ENCODE peak calls at places on chromosomes 11 and 22, in eight cellular contexts. One of them, this sample, is unnamed.

GRCh38 chr11:78884761-78885160 is 310.1 kb upstream of the NARS2 start:
- DNase-seq in H1: no peak
- DNase-seq in GM23338: no peak
- DNase-seq in K562: no peak
- DNase-seq in fibroblast of lung: no peak
- DNase-seq in GM23248: no peak
- DNase-seq in DND-41: no peak
- DNase-seq in A673: no peak
- DNase-seq in this sample: no peak

GRCh38 chr11:64759722-64760719 is at the start of gene PYGM:
- DNase-seq in H1: peak; percentile 77
- DNase-seq in GM23338: peak; percentile 86
- DNase-seq in K562: peak; percentile 44
- DNase-seq in fibroblast of lung: peak; percentile 60
- DNase-seq in GM23248: no peak
- DNase-seq in DND-41: no peak
- DNase-seq in A673: no peak
- DNase-seq in this sample: no peak

GRCh38 chr22:35593885-35594470 is 23.2 kb downstream of the MB start:
- DNase-seq in H1: no peak
- DNase-seq in GM23338: no peak
- DNase-seq in K562: no peak
- DNase-seq in fibroblast of lung: no peak
- DNase-seq in GM23248: no peak
- DNase-seq in DND-41: no peak
- DNase-seq in A673: no peak
- DNase-seq in this sample: no peak

GRCh38 chr11:107752954-107753822 is 41.3 kb upstream of the SLN start:
- DNase-seq in H1: no peak
- DNase-seq in GM23338: no peak
- DNase-seq in K562: no peak
- DNase-seq in fibroblast of lung: no peak
- DNase-seq in GM23248: peak; percentile 38
- DNase-seq in DND-41: no peak
- DNase-seq in A673: no peak
- DNase-seq in this sample: no peak

GRCh38 chr11:457071-457760 is 7.1 kb downstream of the PTDSS2 start:
- DNase-seq in H1: no peak
- DNase-seq in GM23338: no peak
- DNase-seq in K562: no peak
- DNase-seq in fibroblast of lung: no peak
- DNase-seq in GM23248: no peak
- DNase-seq in DND-41: no peak
- DNase-seq in A673: no peak
- DNase-seq in this sample: no peak

GRCh38 chr11:9138612-9139579 is 47.5 kb upstream of the SCUBE2 start:
- DNase-seq in H1: no peak
- DNase-seq in GM23338: no peak
- DNase-seq in K562: no peak
- DNase-seq in fibroblast of lung: peak; percentile 83
- DNase-seq in GM23248: peak; percentile 93
- DNase-seq in DND-41: peak; percentile 21
- DNase-seq in A673: peak; percentile 78
- DNase-seq in this sample: peak; percentile 81

GRCh38 chr11:6489338-6489737 is 7.7 kb upstream of the DNHD1 start:
- DNase-seq in H1: no peak
- DNase-seq in GM23338: no peak
- DNase-seq in K562: no peak
- DNase-seq in fibroblast of lung: no peak
- DNase-seq in GM23248: no peak
- DNase-seq in DND-41: no peak
- DNase-seq in A673: no peak
- DNase-seq in this sample: no peak

GRCh38 chr11:130262424-130262823 is 52.3 kb downstream of the ZBTB44 start:
- DNase-seq in H1: no peak
- DNase-seq in GM23338: no peak
- DNase-seq in K562: no peak
- DNase-seq in fibroblast of lung: no peak
- DNase-seq in GM23248: no peak
- DNase-seq in DND-41: no peak
- DNase-seq in A673: no peak
- DNase-seq in this sample: no peak

GRCh38 chr22:46107089-46107664 is 43.1 kb upstream of the PPARA start:
- DNase-seq in H1: no peak
- DNase-seq in GM23338: no peak
- DNase-seq in K562: no peak
- DNase-seq in fibroblast of lung: no peak
- DNase-seq in GM23248: peak; percentile 44
- DNase-seq in DND-41: no peak
- DNase-seq in A673: no peak
- DNase-seq in this sample: no peak

DNA sequence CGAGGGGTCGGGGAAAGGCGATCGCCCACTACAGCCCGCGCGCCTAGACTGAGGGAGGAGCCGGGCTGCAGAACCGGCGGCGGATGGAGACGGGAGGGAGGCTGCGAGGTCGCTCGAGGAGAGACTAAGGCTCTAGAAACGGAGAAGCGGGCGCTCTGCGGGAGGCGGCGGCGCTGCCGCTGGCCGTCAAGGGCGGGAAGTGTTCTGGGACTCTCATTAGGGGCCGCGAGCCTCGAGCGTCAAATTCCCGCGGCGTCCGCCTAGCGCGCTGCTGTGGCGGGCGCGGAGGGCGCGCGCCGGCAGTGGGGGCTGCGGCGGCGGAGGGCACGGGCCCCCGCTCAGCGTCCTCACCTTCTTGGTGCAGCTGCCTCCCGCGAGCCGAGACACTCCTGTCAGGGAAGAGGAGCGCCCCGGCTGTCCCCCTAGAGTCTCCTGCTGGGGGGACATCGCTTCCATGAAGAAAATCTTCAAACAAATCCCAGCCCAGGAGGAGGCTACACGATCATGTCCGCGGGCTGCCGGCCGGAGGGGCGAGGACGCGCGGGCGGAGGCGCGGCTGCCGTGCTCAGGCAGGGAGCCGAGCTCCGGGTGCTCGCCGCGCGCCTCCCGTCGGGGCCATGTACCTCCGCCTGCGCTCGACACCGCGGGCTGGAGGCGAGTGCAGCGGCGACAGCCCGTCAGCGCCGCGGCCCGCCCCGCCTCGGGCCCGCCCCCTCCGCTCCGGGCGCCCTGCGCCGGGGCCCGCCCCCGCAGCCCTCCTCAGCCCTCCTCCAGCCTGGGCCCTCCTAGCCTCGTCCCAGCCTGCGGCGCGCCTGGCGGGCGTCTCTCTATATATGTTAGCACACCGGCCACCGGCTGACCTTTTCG is at the start of gene ARHGAP20:
- DNase-seq in H1: no peak
- DNase-seq in GM23338: peak; percentile 81
- DNase-seq in K562: peak; percentile 66
- DNase-seq in fibroblast of lung: peak; percentile 64
- DNase-seq in GM23248: peak; percentile 87
- DNase-seq in DND-41: no peak
- DNase-seq in A673: peak; percentile 91
- DNase-seq in this sample: no peak
- TF ChIP-seq EZH2 in H1: no peak
- TF ChIP-seq EZH2 in GM23338: peak; percentile 39
- TF ChIP-seq EZH2 in K562: no peak
- TF ChIP-seq EZH2 in fibroblast of lung: no peak
- TF ChIP-seq EZH2 in GM23248: no peak
- TF ChIP-seq EZH2 in DND-41: no peak
- TF ChIP-seq EZH2 in A673: no peak
- TF ChIP-seq EZH2 in this sample: peak; percentile 92

DNA sequence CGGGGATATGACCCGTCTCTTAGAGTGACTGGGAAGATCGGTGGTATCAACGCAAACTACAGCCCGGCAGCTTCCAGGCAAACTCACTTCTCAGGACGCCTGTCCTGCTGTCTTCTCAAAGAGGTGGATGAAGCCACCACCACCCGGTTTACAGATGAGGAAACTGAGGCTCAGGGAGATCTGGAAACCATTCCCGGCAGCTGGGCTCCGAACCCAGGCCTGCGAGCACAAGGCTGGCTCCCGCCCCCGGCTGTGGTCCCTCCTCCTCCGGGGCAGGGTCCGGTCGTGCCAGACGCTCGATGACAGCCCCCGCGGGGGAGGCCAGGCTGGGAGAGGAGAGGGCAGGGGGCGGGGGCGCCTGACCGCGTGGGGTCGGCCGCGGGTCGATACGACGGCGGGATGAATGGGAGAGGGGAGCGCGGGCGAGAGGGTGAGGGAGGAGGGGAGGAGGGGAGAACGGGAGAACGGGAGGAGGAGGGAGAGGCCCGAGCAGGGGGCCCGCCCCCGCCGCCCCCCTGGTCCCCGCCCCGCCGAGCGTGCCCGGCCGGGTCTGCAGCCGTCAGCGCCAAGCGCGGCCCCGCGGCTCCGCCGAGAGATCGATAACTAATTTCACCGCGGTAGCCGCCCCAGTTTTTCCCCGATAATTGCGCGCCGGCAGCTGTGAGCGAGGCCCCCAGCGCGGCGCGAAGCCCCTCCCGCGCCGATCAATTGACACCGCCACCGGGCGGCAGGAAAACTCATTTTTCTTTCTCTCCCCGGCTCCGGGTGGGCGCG is 14.0 kb downstream of the IGLL1 start:
- DNase-seq in H1: no peak
- DNase-seq in GM23338: peak; percentile 35
- DNase-seq in K562: peak; percentile 61
- DNase-seq in fibroblast of lung: no peak
- DNase-seq in GM23248: no peak
- DNase-seq in DND-41: peak; percentile 59
- DNase-seq in A673: no peak
- DNase-seq in this sample: no peak
- TF ChIP-seq EZH2 in H1: peak; percentile 55
- TF ChIP-seq EZH2 in GM23338: no peak
- TF ChIP-seq EZH2 in K562: no peak
- TF ChIP-seq EZH2 in fibroblast of lung: peak; percentile 86
- TF ChIP-seq EZH2 in GM23248: peak; percentile 84
- TF ChIP-seq EZH2 in DND-41: peak; percentile 95
- TF ChIP-seq EZH2 in A673: no peak
- TF ChIP-seq EZH2 in this sample: peak; percentile 85

GRCh38 chr11:87739766-87740165 is 435.5 kb downstream of the RAB38 start:
- DNase-seq in H1: no peak
- DNase-seq in GM23338: no peak
- DNase-seq in K562: no peak
- DNase-seq in fibroblast of lung: no peak
- DNase-seq in GM23248: peak; percentile 48
- DNase-seq in DND-41: no peak
- DNase-seq in A673: no peak
- DNase-seq in this sample: no peak

GRCh38 chr11:87743002-87743401 is 432.2 kb downstream of the RAB38 start:
- DNase-seq in H1: no peak
- DNase-seq in GM23338: peak; percentile 59
- DNase-seq in K562: no peak
- DNase-seq in fibroblast of lung: no peak
- DNase-seq in GM23248: no peak
- DNase-seq in DND-41: no peak
- DNase-seq in A673: peak; percentile 60
- DNase-seq in this sample: no peak

GRCh38 chr11:87740968-87741367 is 434.3 kb downstream of the RAB38 start:
- DNase-seq in H1: no peak
- DNase-seq in GM23338: no peak
- DNase-seq in K562: no peak
- DNase-seq in fibroblast of lung: no peak
- DNase-seq in GM23248: no peak
- DNase-seq in DND-41: no peak
- DNase-seq in A673: no peak
- DNase-seq in this sample: no peak

GRCh38 chr11:87736928-87737327 is 438.3 kb downstream of the RAB38 start:
- DNase-seq in H1: no peak
- DNase-seq in GM23338: no peak
- DNase-seq in K562: no peak
- DNase-seq in fibroblast of lung: no peak
- DNase-seq in GM23248: no peak
- DNase-seq in DND-41: no peak
- DNase-seq in A673: no peak
- DNase-seq in this sample: no peak

GRCh38 chr11:87740513-87740912 is 434.7 kb downstream of the RAB38 start:
- DNase-seq in H1: no peak
- DNase-seq in GM23338: no peak
- DNase-seq in K562: no peak
- DNase-seq in fibroblast of lung: no peak
- DNase-seq in GM23248: no peak
- DNase-seq in DND-41: no peak
- DNase-seq in A673: no peak
- DNase-seq in this sample: no peak
- TF ChIP-seq EZH2 in H1: no peak
- TF ChIP-seq EZH2 in GM23338: no peak
- TF ChIP-seq EZH2 in K562: no peak
- TF ChIP-seq EZH2 in fibroblast of lung: no peak
- TF ChIP-seq EZH2 in GM23248: no peak
- TF ChIP-seq EZH2 in DND-41: no peak
- TF ChIP-seq EZH2 in A673: no peak
- TF ChIP-seq EZH2 in this sample: no peak

GRCh38 chr22:31754813-31755212 is 994 bp downstream of the DEPDC5 start:
- DNase-seq in H1: no peak
- DNase-seq in GM23338: no peak
- DNase-seq in K562: no peak
- DNase-seq in fibroblast of lung: no peak
- DNase-seq in GM23248: no peak
- DNase-seq in DND-41: no peak
- DNase-seq in A673: no peak
- DNase-seq in this sample: no peak

GRCh38 chr22:31752096-31752847 is 1.5 kb upstream of the DEPDC5 start:
- DNase-seq in H1: no peak
- DNase-seq in GM23338: no peak
- DNase-seq in K562: no peak
- DNase-seq in fibroblast of lung: no peak
- DNase-seq in GM23248: no peak
- DNase-seq in DND-41: no peak
- DNase-seq in A673: no peak
- DNase-seq in this sample: no peak

GRCh38 chr22:31750365-31751284 is 693 bp upstream of the PRR14L start:
- DNase-seq in H1: no peak
- DNase-seq in GM23338: no peak
- DNase-seq in K562: no peak
- DNase-seq in fibroblast of lung: no peak
- DNase-seq in GM23248: no peak
- DNase-seq in DND-41: no peak
- DNase-seq in A673: no peak
- DNase-seq in this sample: no peak

GRCh38 chr22:31753634-31754471 is at the start of gene DEPDC5:
- DNase-seq in H1: peak; percentile 80
- DNase-seq in GM23338: peak; percentile 98
- DNase-seq in K562: peak; percentile 89
- DNase-seq in fibroblast of lung: peak; percentile 91
- DNase-seq in GM23248: peak; percentile 96
- DNase-seq in DND-41: peak; percentile 96
- DNase-seq in A673: peak; percentile 97
- DNase-seq in this sample: peak; percentile 64

DNA sequence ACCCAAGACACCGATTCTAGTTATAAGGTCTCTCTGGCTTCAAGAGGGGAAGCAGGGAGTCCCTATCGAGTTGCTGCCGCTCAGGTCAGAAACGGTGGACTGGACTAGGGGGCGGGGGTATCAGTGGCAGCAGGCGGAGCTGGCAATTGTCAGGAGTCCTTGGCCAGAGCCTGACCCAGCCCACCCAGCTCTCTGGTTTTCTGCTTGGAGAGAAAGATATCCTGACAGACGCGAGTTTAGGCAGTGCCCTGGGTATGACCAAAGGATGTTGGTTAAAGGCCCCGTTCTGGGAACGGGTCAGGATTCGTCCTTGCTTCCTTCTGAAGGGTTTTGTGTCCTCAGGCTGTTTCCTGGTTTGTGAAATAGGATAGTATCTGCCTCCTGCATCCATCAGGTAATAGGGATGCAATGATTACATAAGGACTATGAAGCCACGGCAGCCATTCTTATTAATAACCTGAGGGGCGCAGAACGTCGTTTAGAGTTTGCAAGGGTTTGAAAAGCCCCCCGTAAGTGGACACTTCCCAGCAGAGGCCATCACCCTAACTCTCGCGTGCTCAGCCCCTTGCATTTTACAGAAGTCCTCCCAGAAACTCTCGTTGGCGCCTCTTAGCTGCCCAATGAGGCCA is 700 bp upstream of the DEPDC5 start:
- DNase-seq in H1: no peak
- DNase-seq in GM23338: peak; percentile 88
- DNase-seq in K562: peak; percentile 40
- DNase-seq in fibroblast of lung: no peak
- DNase-seq in GM23248: peak; percentile 45
- DNase-seq in DND-41: peak; percentile 15
- DNase-seq in A673: no peak
- DNase-seq in this sample: no peak
- TF ChIP-seq EZH2 in H1: no peak
- TF ChIP-seq EZH2 in GM23338: no peak
- TF ChIP-seq EZH2 in K562: no peak
- TF ChIP-seq EZH2 in fibroblast of lung: no peak
- TF ChIP-seq EZH2 in GM23248: no peak
- TF ChIP-seq EZH2 in DND-41: no peak
- TF ChIP-seq EZH2 in A673: no peak
- TF ChIP-seq EZH2 in this sample: no peak

This sample was measured in keratinocyte.